ENCODE peak calls at places on chromosomes 13 and 19, in eight cellular contexts. Q is activated CD8-positive, alpha-beta memory T cell treated with anti-CD3 and anti-CD28 coated beads for 1 hour; K is mesendoderm; N is ascending aorta; L is fibroblast of mammary gland; H is AG09319; A is aorta; R is NCI-H1092. J is an unnamed sample.

GRCh38 chr19:58499021-58499927 is 12.5 kb downstream of the SLC27A5 start:
- DNase-seq in H (peak), R (peak), Q (peak), L (peak), A (peak), K (peak), N (peak), J (peak)

GRCh38 chr19:35117791-35118190 is 2.2 kb downstream of the FXYD3 start:
- DNase-seq in L (no peak), N (no peak), R (no peak), K (no peak), A (no peak), Q (no peak), H (no peak), J (no peak)

GRCh38 chr19:42345191-42345812 is 19.9 kb downstream of the MEGF8 start:
- DNase-seq in R (no peak), H (peak), K (no peak), Q (no peak), N (no peak), A (no peak), L (peak), J (no peak)

GRCh38 chr13:27673911-27674310 is 52.2 kb downstream of the POLR1D start:
- DNase-seq in L (no peak), R (no peak), K (no peak), Q (no peak), A (no peak), N (no peak), H (no peak), J (no peak)

GRCh38 chr13:40348096-40348679 is 318.3 kb downstream of the FOXO1 start:
- DNase-seq in A (no peak), H (no peak), K (peak), N (no peak), L (no peak), Q (no peak), R (no peak), J (no peak)

GRCh38 chr19:32908641-32909190 is 39.1 kb upstream of the SLC7A9 start:
- DNase-seq in N (no peak), A (no peak), K (peak), H (no peak), R (no peak), L (no peak), Q (no peak), J (no peak)

GRCh38 chr19:38741670-38742069 is 2.6 kb downstream of the CAPN12 start:
- DNase-seq in R (no peak), N (no peak), K (no peak), Q (no peak), H (no peak), L (no peak), A (no peak), J (no peak)

GRCh38 chr19:55084416-55084815 is 8.7 kb downstream of the EPS8L1 start:
- DNase-seq in H (no peak), Q (no peak), N (no peak), K (no peak), A (no peak), R (no peak), L (no peak), J (no peak)

GRCh38 chr13:113366031-113366588 is 2.2 kb upstream of the GRTP1 start:
- DNase-seq in R (no peak), H (no peak), Q (no peak), A (no peak), N (no peak), L (no peak), K (no peak), J (no peak)

GRCh38 chr19:48588670-48589399 is 17.7 kb upstream of the SPACA4 start:
- DNase-seq in A (peak), L (peak), H (peak), K (peak), R (peak), N (peak), Q (peak), J (peak)

GRCh38 chr19:47489072-47489914 is 5.3 kb upstream of the KPTN start:
- DNase-seq in H (no peak), A (no peak), Q (no peak), K (no peak), N (no peak), L (peak), R (no peak), J (no peak)

GRCh38 chr19:42423462-42424344 is 3.5 kb downstream of the LIPE start:
- DNase-seq in A (peak), Q (peak), N (peak), R (peak), H (peak), L (peak), K (peak), J (peak)

GRCh38 chr19:34363094-34363493 is 1.9 kb upstream of the GPI start:
- DNase-seq in R (no peak), N (no peak), K (peak), L (no peak), A (no peak), H (no peak), Q (no peak), J (no peak)

GRCh38 chr13:41273806-41274441 is 10.5 kb upstream of the MTRF1 start:
- DNase-seq in L (no peak), N (no peak), A (no peak), K (peak), Q (no peak), R (no peak), H (no peak), J (no peak)

GRCh38 chr13:32761472-32761871 is 175.2 kb downstream of the PDS5B start:
- DNase-seq in L (no peak), R (no peak), K (no peak), Q (no peak), H (no peak), N (no peak), A (no peak), J (no peak)

GRCh38 chr19:8335343-8336071 is 7.6 kb downstream of the KANK3 start:
- DNase-seq in L (no peak), N (no peak), A (no peak), H (no peak), R (no peak), K (no peak), Q (no peak), J (no peak)

GRCh38 chr19:18725755-18726416 is 42.4 kb downstream of the CRTC1 start:
- DNase-seq in H (no peak), K (no peak), Q (no peak), L (peak), A (no peak), N (no peak), R (no peak), J (no peak)

GRCh38 chr13:27379694-27380596 is 44.5 kb upstream of the GTF3A start:
- DNase-seq in N (no peak), Q (no peak), L (peak), H (no peak), K (peak), R (peak), A (peak), J (no peak)

GRCh38 chr13:31209172-31209818 is 9.5 kb downstream of the B3GLCT start:
- DNase-seq in R (peak), L (peak), H (no peak), A (no peak), Q (no peak), N (no peak), K (peak), J (peak)

J was measured in smooth muscle cell of the brain vasculature.